ENCODE peak calls at places on chromosomes 3 and 15, in six cellular contexts. Y, T, E, C, W and A are unnamed samples.

GRCh38 chr3:197505796-197506553 is 49.8 kb downstream of the BDH1 start:
- DNase-seq in C (no peak), E (no peak), Y (no peak), W (peak; percentile 83), T (no peak), A (no peak)

GRCh38 chr15:65275728-65276126 is 11.0 kb downstream of the PARP16 start:
- DNase-seq in Y (no peak), W (no peak), C (peak; percentile 50), T (no peak), E (no peak), A (no peak)

GRCh38 chr3:185558395-185558794 is 6.0 kb upstream of the LIPH start:
- DNase-seq in E (no peak), T (no peak), C (no peak), Y (no peak), W (no peak), A (no peak)

GRCh38 chr3:64022451-64023186 is 675 bp downstream of the PSMD6 start:
- DNase-seq in T (no peak), Y (no peak), E (no peak), C (no peak), W (no peak), A (no peak)

GRCh38 chr3:35777065-35777464 is 137.7 kb downstream of the ARPP21 start:
- DNase-seq in T (no peak), E (no peak), Y (no peak), W (no peak), C (no peak), A (no peak)

GRCh38 chr3:195248281-195248680 is 22.7 kb downstream of the XXYLT1 start:
- DNase-seq in E (no peak), C (no peak), T (no peak), W (no peak), Y (no peak), A (no peak)

GRCh38 chr15:29857196-29857595 is 34.9 kb upstream of the TJP1 start:
- DNase-seq in C (no peak), E (no peak), T (no peak), Y (no peak), W (no peak), A (peak; percentile 32)

GRCh38 chr15:51706347-51706746 is 25.0 kb downstream of the SCG3 start:
- DNase-seq in E (no peak), Y (no peak), T (no peak), C (no peak), W (peak; percentile 61), A (no peak)

GRCh38 chr15:89971592-89971997 is 29.5 kb upstream of the ZNF710 start:
- DNase-seq in E (peak; percentile 46), T (no peak), C (peak; percentile 41), W (peak; percentile 75), Y (peak; percentile 15), A (peak; percentile 27)

GRCh38 chr15:43390723-43391122 is 19.8 kb downstream of the TUBGCP4 start:
- DNase-seq in W (no peak), E (no peak), Y (no peak), T (no peak), C (peak; percentile 67), A (peak; percentile 12)

DNA sequence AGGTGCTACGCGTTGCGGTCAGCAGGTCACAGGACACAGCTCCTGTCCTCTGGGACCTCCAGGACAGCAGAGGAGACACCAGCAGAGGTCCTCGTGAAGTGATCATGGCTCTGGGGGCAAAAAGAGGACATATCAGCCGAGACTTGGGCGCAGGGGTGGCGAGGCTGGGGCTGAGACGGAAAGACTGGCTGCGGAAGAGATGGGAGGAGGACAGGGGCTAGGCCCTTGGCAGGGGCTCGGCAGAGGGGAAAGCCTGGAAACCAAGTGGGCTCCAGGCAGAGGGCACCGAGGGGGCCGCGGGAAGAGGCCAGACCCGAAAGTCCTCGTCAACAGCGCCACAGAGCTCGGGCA is 4.9 kb upstream of the CFAP100 start:
- DNase-seq in Y (no peak), E (no peak), W (no peak), C (no peak), T (peak; percentile 69), A (no peak)
- H3K4me3 ChIP-seq in Y (no peak overlapping the region), E (peak overlapping the region; percentile 65), W (peak overlapping the region; percentile 40), C (no peak overlapping the region), T (no peak overlapping the region), A (no peak overlapping the region)

GRCh38 chr15:74430510-74430951 is 3.2 kb downstream of the SEMA7A start:
- DNase-seq in E (no peak), Y (no peak), W (no peak), C (no peak), T (no peak), A (no peak)
- H3K4me3 ChIP-seq in E (no peak overlapping the region), Y (no peak overlapping the region), W (no peak overlapping the region), C (peak overlapping the region; percentile 94), T (no peak overlapping the region), A (peak overlapping the region; percentile 77)

DNA sequence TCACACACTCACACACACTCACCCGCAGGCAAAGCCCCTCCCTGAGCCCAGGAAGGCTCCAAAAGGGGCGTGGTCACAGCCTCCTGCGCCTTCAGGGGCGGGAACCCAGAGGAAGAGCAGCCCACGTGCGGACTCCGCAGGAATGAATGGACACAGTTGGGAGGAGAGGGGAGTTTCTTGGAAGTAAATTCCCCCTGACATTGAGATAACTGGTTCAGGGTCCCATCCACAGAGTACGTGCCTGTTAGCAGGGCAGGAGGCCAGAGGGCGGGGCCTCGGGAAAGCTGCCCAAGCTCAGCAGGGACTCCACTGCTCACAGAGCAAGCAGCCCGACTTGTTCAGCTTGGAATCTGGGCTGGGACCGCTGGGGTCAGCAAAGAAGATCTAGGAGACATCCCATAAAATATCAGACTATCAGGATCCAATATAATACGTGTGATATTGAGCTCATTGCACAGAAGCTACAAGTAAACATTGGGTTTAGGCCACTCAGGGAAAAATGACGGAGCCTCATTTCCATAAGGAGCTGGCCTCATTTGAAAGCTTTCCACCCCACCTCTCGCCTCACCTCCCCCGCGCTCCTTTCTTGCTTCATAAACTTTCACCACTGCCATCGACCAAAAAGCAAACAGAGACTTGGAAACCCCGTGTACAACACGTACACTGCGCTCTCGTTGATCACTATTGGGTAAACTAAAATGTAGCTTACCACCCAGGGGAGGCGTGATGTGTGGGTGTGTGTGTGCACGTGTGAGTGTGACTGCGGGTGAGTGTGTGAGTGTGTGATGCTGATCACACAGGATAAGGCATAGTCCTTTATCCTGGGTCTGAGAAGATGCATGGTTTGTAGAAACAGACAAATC is 36.0 kb downstream of the TM2D3 start:
- DNase-seq in C (peak; percentile 49), W (peak; percentile 72), T (peak; percentile 87), Y (no peak), E (peak; percentile 81), A (peak; percentile 68)
- H3K4me3 ChIP-seq in C (peak overlapping the region; percentile 26), W (no peak overlapping the region), T (no peak overlapping the region), Y (no peak overlapping the region), E (peak overlapping the region; percentile 39), A (no peak overlapping the region)

DNA sequence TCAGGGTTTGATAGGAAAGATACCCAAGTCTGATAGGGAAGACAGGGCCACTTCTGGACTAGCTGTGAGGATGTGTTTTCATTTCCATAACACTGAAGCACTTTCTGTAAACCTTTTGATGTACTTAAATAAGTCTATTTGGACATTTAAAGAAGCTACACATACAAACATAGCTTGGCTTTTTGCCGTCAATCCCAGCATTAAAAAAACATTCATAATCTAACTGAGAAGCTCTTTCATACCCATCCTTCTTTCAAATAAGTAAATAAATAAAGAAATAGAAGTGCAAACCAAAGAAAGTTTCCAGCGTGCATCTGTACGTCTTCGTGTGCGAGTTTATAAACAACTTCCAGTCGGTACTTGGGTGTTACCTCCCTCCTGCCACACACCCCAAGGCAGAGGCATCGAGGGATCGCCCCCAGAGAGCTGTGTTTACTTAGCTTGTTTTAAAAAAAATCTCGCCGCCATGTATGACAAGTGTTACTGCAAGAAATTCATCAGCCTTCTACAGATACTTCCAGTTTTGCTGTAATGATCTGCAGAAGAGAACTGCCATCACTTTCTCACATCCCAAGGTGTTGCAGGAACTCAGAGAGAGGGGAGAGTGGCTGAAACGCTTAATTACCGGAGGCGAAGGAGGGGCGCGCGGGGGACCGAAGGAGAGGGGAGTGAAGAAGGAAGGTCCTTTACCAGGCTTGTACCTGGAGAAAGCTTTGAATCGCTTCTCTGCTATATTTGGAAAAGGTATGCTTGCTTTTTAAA is 9.0 kb upstream of the MEIS2 start:
- DNase-seq in T (no peak), W (no peak), C (no peak), E (no peak), Y (no peak), A (no peak)
- H3K4me3 ChIP-seq in T (no peak overlapping the region), W (peak overlapping the region; percentile 70), C (no peak overlapping the region), E (peak overlapping the region; percentile 66), Y (no peak overlapping the region), A (no peak overlapping the region)

GRCh38 chr15:50424066-50424890 is at the start of gene USP8:
- DNase-seq in Y (peak; percentile 91), W (peak; percentile 99), E (peak; percentile 96), C (peak; percentile 92), T (peak; percentile 99), A (peak; percentile 98)
- H3K4me3 ChIP-seq in Y (peak within 1 kb of the TSS; percentile 89), W (peak within 1 kb of the TSS; percentile 87), E (peak within 1 kb of the TSS; percentile 73), C (peak within 1 kb of the TSS; percentile 98), T (peak within 1 kb of the TSS; percentile 72), A (peak within 1 kb of the TSS; percentile 78)

GRCh38 chr3:149551500-149551899 is 77.0 kb downstream of the TM4SF4 start:
- DNase-seq in W (no peak), C (no peak), T (no peak), Y (no peak), E (no peak), A (no peak)

GRCh38 chr3:149548729-149549065 is 74.2 kb downstream of the TM4SF4 start:
- DNase-seq in W (no peak), C (no peak), Y (no peak), E (no peak), T (no peak), A (no peak)

GRCh38 chr3:149542375-149543312 is 68.1 kb downstream of the TM4SF4 start:
- DNase-seq in T (no peak), E (no peak), C (peak; percentile 46), W (peak; percentile 16), Y (no peak), A (peak; percentile 56)

GRCh38 chr3:149547954-149548728 is 73.6 kb downstream of the TM4SF4 start:
- DNase-seq in E (no peak), Y (no peak), W (no peak), C (peak; percentile 72), T (no peak), A (peak; percentile 94)

GRCh38 chr3:149547413-149547812 is 72.9 kb downstream of the TM4SF4 start:
- DNase-seq in T (peak; percentile 84), W (no peak), E (peak; percentile 67), C (no peak), Y (no peak), A (peak; percentile 67)
- H3K4me3 ChIP-seq in T (no peak overlapping the region), W (no peak overlapping the region), E (no peak overlapping the region), C (no peak overlapping the region), Y (no peak overlapping the region), A (no peak overlapping the region)

GRCh38 chr15:66654718-66655375 is 47.2 kb upstream of the SMAD6 start:
- DNase-seq in Y (no peak), E (peak; percentile 45), C (no peak), W (no peak), T (peak; percentile 79), A (no peak)
- H3K4me3 ChIP-seq in Y (no peak overlapping the region), E (peak overlapping the region; percentile 60), C (peak overlapping the region; percentile 31), W (no peak overlapping the region), T (no peak overlapping the region), A (no peak overlapping the region)

DNA sequence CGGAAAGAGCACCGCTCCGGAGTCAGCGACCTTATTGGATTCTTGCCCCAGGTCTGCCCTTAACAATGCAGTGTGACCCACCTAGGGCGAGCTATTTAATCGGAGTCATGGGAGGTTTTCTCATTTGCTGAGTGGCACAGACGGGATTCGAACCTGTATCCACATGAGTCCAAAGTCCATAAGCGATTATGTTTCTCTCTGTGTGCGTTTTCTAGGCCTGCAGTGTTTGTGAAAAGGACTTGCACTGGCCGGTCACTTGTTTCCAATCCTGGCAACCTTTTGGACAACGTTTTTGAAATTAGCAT is 686 bp upstream of the HDGFL3 start:
- DNase-seq in C (no peak), W (no peak), E (no peak), T (no peak), Y (no peak), A (peak; percentile 30)
- H3K4me3 ChIP-seq in C (peak overlapping the region; percentile 81), W (peak overlapping the region; percentile 83), E (peak overlapping the region; percentile 92), T (peak overlapping the region; percentile 88), Y (no peak overlapping the region), A (peak overlapping the region; percentile 87)